ENCODE peak calls at places on chromosome 5, in four cellular contexts. B is upper lobe of right lung; K is naive thymus-derived CD8-positive, alpha-beta T cell; Q is NCI-H1105. G is an unnamed sample.

GRCh38 chr5:131994090-131994489 is 17.4 kb downstream of the ACSL6 start:
- DNase-seq in B (peak; percentile 42), K (no peak), Q (no peak), G (no peak)

GRCh38 chr5:5659066-5659465 is 236.6 kb downstream of the ICE1 start:
- DNase-seq in B (no peak), K (no peak), Q (no peak), G (no peak)

GRCh38 chr5:133292300-133292699 is 240.5 kb downstream of the HSPA4 start:
- DNase-seq in B (no peak), K (no peak), Q (no peak), G (no peak)

GRCh38 chr5:22892441-22892840 is 39.3 kb upstream of the CDH12 start:
- DNase-seq in B (no peak), K (no peak), Q (peak; percentile 26), G (no peak)

GRCh38 chr5:12901696-12902095 is 997.5 kb upstream of the CTNND2 start:
- DNase-seq in B (no peak), K (no peak), Q (no peak), G (no peak)

GRCh38 chr5:161850491-161850890 is 2.6 kb downstream of the GABRA1 start:
- DNase-seq in B (no peak), K (no peak), Q (no peak), G (no peak)

GRCh38 chr5:102722930-102723329 is 32.2 kb upstream of the PAM start:
- DNase-seq in B (no peak), K (no peak), Q (no peak), G (peak; percentile 87)

GRCh38 chr5:79133121-79133656 is 21.6 kb downstream of the BHMT start:
- DNase-seq in B (no peak), K (no peak), Q (peak; percentile 10), G (peak; percentile 52)

GRCh38 chr5:42629284-42629683 is 127.3 kb upstream of the CCDC152 start:
- DNase-seq in B (no peak), K (no peak), Q (no peak), G (no peak)

GRCh38 chr5:117623042-117623815 is 1048.6 kb upstream of the SEMA6A start:
- DNase-seq in B (no peak), K (no peak), Q (no peak), G (peak; percentile 11)

GRCh38 chr5:179549973-179550510 is 312 bp upstream of the RUFY1 start:
- DNase-seq in B (no peak), K (no peak), Q (no peak), G (no peak)

GRCh38 chr5:160685695-160686094 is 166.3 kb downstream of the ATP10B start:
- DNase-seq in B (no peak), K (no peak), Q (no peak), G (no peak)

GRCh38 chr5:169150108-169150507 is 150.8 kb downstream of the SLIT3 start:
- DNase-seq in B (no peak), K (no peak), Q (no peak), G (no peak)

GRCh38 chr5:89037090-89037489 is 154.1 kb upstream of the MEF2C start:
- DNase-seq in B (no peak), K (no peak), Q (no peak), G (peak; percentile 53)

G was measured in EH.